ENCODE peak calls at places on chromosomes 5 and 9, in seven cellular contexts. C, D, Q, T, Y, I and S are unnamed samples.

GRCh38 chr9:88732128-88732527 is 197.2 kb downstream of the NXNL2 start:
- DNase-seq in I (no peak), C (no peak), T (no peak), D (no peak), Y (no peak), Q (peak; percentile 50), S (peak; percentile 98)

GRCh38 chr9:86723351-86723750 is 224.0 kb downstream of the GAS1 start:
- DNase-seq in T (no peak), Y (no peak), I (no peak), C (no peak), D (no peak), Q (no peak), S (no peak)

GRCh38 chr9:132896906-132897305 is 18.2 kb downstream of the SPACA9 start:
- DNase-seq in Y (no peak), D (no peak), Q (no peak), C (no peak), T (no peak), I (no peak), S (no peak)

GRCh38 chr9:121784706-121785426 is 133.4 kb downstream of the DAB2IP start:
- DNase-seq in T (peak; percentile 10), D (no peak), C (no peak), I (no peak), Y (peak; percentile 38), Q (no peak), S (no peak)

GRCh38 chr9:107638922-107639321 is 149.4 kb upstream of the KLF4 start:
- DNase-seq in C (no peak), D (no peak), Y (peak; percentile 66), I (no peak), T (peak; percentile 78), Q (no peak), S (peak; percentile 59)

GRCh38 chr5:57302643-57303042 is 128.8 kb downstream of the GPBP1 start:
- DNase-seq in C (no peak), D (no peak), Y (no peak), I (no peak), T (no peak), Q (no peak), S (no peak)

GRCh38 chr5:149345892-149346222 is 558 bp downstream of the GRPEL2 start:
- DNase-seq in T (no peak), Y (no peak), D (no peak), C (peak; percentile 19), I (no peak), Q (no peak), S (no peak)

GRCh38 chr9:801399-802071 is 40.0 kb upstream of the DMRT1 start:
- DNase-seq in T (no peak), Y (no peak), Q (peak; percentile 76), I (no peak), D (no peak), C (no peak), S (peak; percentile 29)

GRCh38 chr5:149962040-149962439 is 1.5 kb downstream of the SLC26A2 start:
- DNase-seq in I (no peak), T (no peak), D (no peak), Q (peak; percentile 55), C (peak; percentile 29), Y (no peak), S (no peak)

GRCh38 chr9:135074354-135075233 is 12.9 kb upstream of the OLFM1 start:
- DNase-seq in T (no peak), D (no peak), Y (no peak), C (peak; percentile 76), I (peak; percentile 6), Q (no peak), S (no peak)

GRCh38 chr9:93091453-93092081 is 4.5 kb upstream of the CARD19 start:
- DNase-seq in D (no peak), Q (peak; percentile 81), T (no peak), C (peak; percentile 0), I (peak; percentile 48), Y (peak; percentile 53), S (peak; percentile 87)

GRCh38 chr5:9265391-9266287 is 280.2 kb downstream of the SEMA5A start:
- DNase-seq in T (no peak), Q (no peak), I (no peak), Y (no peak), D (no peak), C (peak; percentile 37), S (peak; percentile 95)

GRCh38 chr5:179906795-179907569 is 715 bp downstream of the TBC1D9B start:
- DNase-seq in Y (no peak), D (no peak), T (no peak), I (peak; percentile 25), Q (peak; percentile 38), C (peak; percentile 63), S (no peak)

GRCh38 chr9:132894857-132895846 is 16.5 kb downstream of the SPACA9 start:
- DNase-seq in D (peak; percentile 88), C (no peak), Q (no peak), T (no peak), Y (no peak), I (no peak), S (no peak)

GRCh38 chr5:77101298-77101697 is 14.2 kb upstream of the ZBED3 start:
- DNase-seq in C (no peak), I (no peak), D (no peak), Y (no peak), T (no peak), Q (peak; percentile 3), S (peak; percentile 50)